ENCODE peak calls at places on chromosomes 13 and 19, in six cellular contexts. W is stimulated activated CD8-positive, alpha-beta memory T cell treated with anti-CD3 and anti-CD28 coated beads, Interleukin-2, amount 100 ng/mL, for 48 hours; N is GF-D8; X is IMR-90; Y is NCI-H2081; E is ACHN. G is an unnamed sample.
A peak's percentile ranks its signal among the peaks of the same experiment; 100 is the strongest.

GRCh38 chr19:17503240-17503639 is 8.2 kb upstream of the PGLS start:
- DNase-seq in N (no peak), W (no peak), X (no peak), E (no peak), Y (no peak), G (no peak)

GRCh38 chr19:46606681-46607440 is 5.7 kb downstream of the CALM3 start:
- DNase-seq in X (no peak), N (no peak), Y (no peak), E (no peak), W (no peak), G (no peak)

GRCh38 chr13:49220035-49220855 is at the start of gene MLNR:
- DNase-seq in Y (no peak), X (no peak), W (peak; percentile 22), N (no peak), E (peak; percentile 50), G (peak; percentile 35)

GRCh38 chr19:35240322-35240721 is 8.5 kb upstream of the LSR start:
- DNase-seq in N (no peak), E (no peak), W (no peak), Y (no peak), X (no peak), G (no peak)

GRCh38 chr19:14059093-14059480 is 2.8 kb downstream of the PALM3 start:
- DNase-seq in E (no peak), N (no peak), W (no peak), Y (no peak), X (no peak), G (peak; percentile 37)

GRCh38 chr19:6489278-6490061 is 7.9 kb upstream of the DENND1C start:
- DNase-seq in Y (no peak), N (no peak), W (no peak), X (no peak), E (no peak), G (no peak)

GRCh38 chr19:19260842-19261241 is 12.3 kb downstream of the TM6SF2 start:
- DNase-seq in E (no peak), W (no peak), X (no peak), Y (no peak), N (no peak), G (no peak)

GRCh38 chr19:491146-491741 is 5.0 kb upstream of the MADCAM1 start:
- DNase-seq in E (no peak), Y (no peak), N (no peak), X (no peak), W (no peak), G (no peak)

GRCh38 chr13:41751277-41751676 is 209.6 kb downstream of the VWA8 start:
- DNase-seq in N (no peak), E (no peak), W (no peak), X (peak; percentile 63), Y (no peak), G (no peak)

GRCh38 chr19:56015756-56016155 is 29.2 kb downstream of the NLRP5 start:
- DNase-seq in W (no peak), Y (no peak), N (no peak), X (no peak), E (peak; percentile 26), G (no peak)

GRCh38 chr13:97028441-97029299 is 34.4 kb upstream of the OXGR1 start:
- DNase-seq in Y (peak; percentile 66), W (peak; percentile 10), N (no peak), E (peak; percentile 49), X (peak; percentile 40), G (peak; percentile 59)

GRCh38 chr19:2381151-2381822 is 21.2 kb downstream of the TMPRSS9 start:
- DNase-seq in E (no peak), W (no peak), X (peak; percentile 15), N (no peak), Y (no peak), G (peak; percentile 21)

GRCh38 chr19:18587962-18588610 is 512 bp upstream of the REX1BD start:
- DNase-seq in Y (no peak), E (no peak), X (no peak), W (no peak), N (peak; percentile 14), G (no peak)

GRCh38 chr13:114131581-114132418 is 623 bp downstream of the RASA3 start:
- DNase-seq in E (peak; percentile 28), N (no peak), X (no peak), Y (no peak), W (no peak), G (no peak)

GRCh38 chr19:1133471-1133929 is 29.7 kb downstream of the GPX4 start:
- DNase-seq in X (no peak), W (peak; percentile 70), N (peak; percentile 73), E (peak; percentile 27), Y (no peak), G (no peak)

GRCh38 chr19:51808333-51808986 is 13.5 kb downstream of the FPR3 start:
- DNase-seq in E (no peak), N (no peak), Y (no peak), W (no peak), X (no peak), G (no peak)

GRCh38 chr13:113013878-113014751 is 45.1 kb downstream of the MCF2L start:
- DNase-seq in Y (no peak), X (no peak), N (no peak), E (no peak), W (no peak), G (no peak)

GRCh38 chr19:48756686-48757085 is 1.4 kb downstream of the FGF21 start:
- DNase-seq in Y (no peak), N (no peak), X (no peak), E (no peak), W (no peak), G (no peak)

GRCh38 chr13:63605962-63606361 is 2190.3 kb upstream of the PCDH20 start:
- DNase-seq in W (no peak), E (no peak), Y (no peak), N (no peak), X (peak; percentile 55), G (no peak)

GRCh38 chr19:43476606-43477005 is 11.2 kb upstream of the LYPD3 start:
- DNase-seq in E (peak; percentile 9), W (no peak), X (peak; percentile 94), Y (no peak), N (no peak), G (no peak)

GRCh38 chr19:2575734-2576481 is 100.0 kb downstream of the GADD45B start:
- DNase-seq in X (peak; percentile 69), E (no peak), W (no peak), Y (no peak), N (no peak), G (no peak)

GRCh38 chr13:106573279-106573831 is 5.4 kb upstream of the ARGLU1 start:
- DNase-seq in W (no peak), X (peak; percentile 52), N (no peak), Y (no peak), E (no peak), G (no peak)

GRCh38 chr13:99517577-99517976 is 16.3 kb downstream of the TM9SF2 start:
- DNase-seq in N (no peak), W (no peak), E (no peak), Y (no peak), X (no peak), G (no peak)

GRCh38 chr13:29589234-29589633 is 6.3 kb downstream of the SLC7A1 start:
- DNase-seq in W (no peak), E (peak; percentile 48), N (no peak), Y (no peak), X (peak; percentile 63), G (peak; percentile 29)

GRCh38 chr13:42466123-42466522 is 107.8 kb upstream of the TNFSF11 start:
- DNase-seq in N (no peak), E (no peak), X (no peak), W (no peak), Y (no peak), G (no peak)

GRCh38 chr19:23273022-23273593 is 22.9 kb upstream of the ZNF724 start:
- DNase-seq in E (no peak), W (no peak), Y (peak; percentile 50), X (no peak), N (no peak), G (no peak)

GRCh38 chr19:35722897-35723296 is 5.1 kb downstream of the KMT2B start:
- DNase-seq in W (no peak), E (no peak), N (no peak), Y (no peak), X (no peak), G (no peak)

GRCh38 chr19:44345969-44346368 is 10.5 kb downstream of the ZNF112 start:
- DNase-seq in X (no peak), W (no peak), Y (peak; percentile 46), E (no peak), N (no peak), G (no peak)

GRCh38 chr13:99467764-99468163 is 33.5 kb upstream of the TM9SF2 start:
- DNase-seq in W (no peak), Y (peak; percentile 74), X (peak; percentile 77), E (no peak), N (no peak), G (no peak)

GRCh38 chr19:20664917-20665781 is 3.8 kb upstream of the ZNF626 start:
- DNase-seq in Y (no peak), W (no peak), E (no peak), N (no peak), X (no peak), G (peak; percentile 24)

GRCh38 chr13:85631801-85632200 is 167.4 kb downstream of the SLITRK6 start:
- DNase-seq in N (no peak), X (peak; percentile 9), Y (no peak), W (no peak), E (no peak), G (no peak)

GRCh38 chr19:49151339-49152217 is 3.6 kb downstream of the HRC start:
- DNase-seq in X (peak; percentile 11), N (peak; percentile 63), E (peak; percentile 29), Y (peak; percentile 58), W (no peak), G (no peak)

GRCh38 chr13:46160474-46161066 is 21.4 kb downstream of the LCP1 start:
- DNase-seq in E (peak; percentile 40), X (peak; percentile 54), W (no peak), Y (peak; percentile 58), N (peak; percentile 71), G (peak; percentile 49)

GRCh38 chr13:102873653-102874052 is 27.8 kb downstream of the ERCC5 start:
- DNase-seq in N (no peak), Y (no peak), E (no peak), W (no peak), X (no peak), G (no peak)